ENCODE peak calls at places on chromosomes 12 and 14, in six cellular contexts. V is PC-9, Y is GM23338, J is MM.1S, D is HCT116, M is GM23248. U is an unnamed sample.

GRCh38 chr14:50397461-50398196 is 948 bp upstream of the CDKL1 start:
- DNase-seq in D (no peak), Y (peak; percentile 21), M (peak; percentile 63), V (peak; percentile 8), J (no peak), U (no peak)

GRCh38 chr14:29773990-29774389 is 153.7 kb downstream of the PRKD1 start:
- DNase-seq in D (no peak), M (no peak), J (peak; percentile 30), Y (no peak), V (no peak), U (no peak)

GRCh38 chr12:56053407-56053893 is 11.7 kb downstream of the RPS26 start:
- DNase-seq in D (no peak), J (no peak), Y (no peak), V (no peak), M (no peak), U (no peak)

GRCh38 chr12:30286345-30286926 is 409.2 kb downstream of the IPO8 start:
- DNase-seq in D (peak; percentile 22), J (peak; percentile 46), M (peak; percentile 51), V (no peak), Y (peak; percentile 52), U (peak; percentile 29)

GRCh38 chr14:74647834-74648361 is 35.9 kb upstream of the LTBP2 start:
- DNase-seq in J (no peak), D (no peak), M (peak; percentile 41), V (peak; percentile 71), Y (no peak), U (no peak)

GRCh38 chr12:29072631-29073030 is 76.4 kb upstream of the FAR2 start:
- DNase-seq in D (no peak), V (no peak), M (peak; percentile 66), J (no peak), Y (peak; percentile 28), U (no peak)

GRCh38 chr12:58000499-58000898 is 59.1 kb downstream of the ATP23 start:
- DNase-seq in J (no peak), Y (no peak), V (no peak), D (no peak), M (no peak), U (no peak)

GRCh38 chr12:82184844-82185243 is 173.3 kb downstream of the CCDC59 start:
- DNase-seq in Y (no peak), V (no peak), M (no peak), D (no peak), J (no peak), U (no peak)

GRCh38 chr14:32417956-32418552 is 89.0 kb downstream of the AKAP6 start:
- DNase-seq in V (peak; percentile 66), Y (no peak), J (no peak), D (no peak), M (peak; percentile 64), U (peak; percentile 76)

GRCh38 chr14:22386924-22387775 is 201.9 kb downstream of the DAD1 start:
- DNase-seq in Y (peak; percentile 93), M (peak; percentile 80), J (peak; percentile 50), V (peak; percentile 37), D (peak; percentile 53), U (peak; percentile 39)

GRCh38 chr12:115871714-115872113 is 405.8 kb downstream of the MED13L start:
- DNase-seq in V (no peak), J (no peak), M (peak; percentile 50), D (peak; percentile 58), Y (peak; percentile 86), U (peak; percentile 1)

GRCh38 chr14:31936100-31936499 is 141.0 kb upstream of the ARHGAP5 start:
- DNase-seq in Y (no peak), D (no peak), V (peak; percentile 22), M (peak; percentile 33), J (no peak), U (no peak)

GRCh38 chr14:74945852-74946658 is 9.3 kb downstream of the PGF start:
- DNase-seq in J (peak; percentile 44), M (peak; percentile 71), V (peak; percentile 91), D (peak; percentile 39), Y (peak; percentile 90), U (peak; percentile 22)

GRCh38 chr14:102983496-102983895 is 61.0 kb downstream of the AMN start:
- DNase-seq in Y (no peak), J (no peak), D (no peak), V (no peak), M (no peak), U (no peak)

GRCh38 chr12:12081836-12082497 is 11.2 kb downstream of the BCL2L14 start:
- DNase-seq in M (peak; percentile 73), J (peak; percentile 31), Y (peak; percentile 67), V (peak; percentile 24), D (peak; percentile 29), U (no peak)

GRCh38 chr12:62646566-62646965 is 179.9 kb downstream of the MON2 start:
- DNase-seq in M (no peak), D (no peak), Y (no peak), J (no peak), V (no peak), U (no peak)

GRCh38 chr12:107368586-107368985 is 275.2 kb upstream of the CRY1 start:
- DNase-seq in Y (no peak), D (no peak), V (no peak), M (no peak), J (no peak), U (no peak)

GRCh38 chr14:33986804-33987203 is 35.9 kb upstream of the EGLN3 start:
- DNase-seq in M (peak; percentile 86), Y (peak; percentile 57), D (peak; percentile 32), J (no peak), V (peak; percentile 9), U (peak; percentile 97)

GRCh38 chr12:116381744-116382455 is 104.4 kb upstream of the MED13L start:
- DNase-seq in D (no peak), Y (peak; percentile 73), V (no peak), M (peak; percentile 97), J (no peak), U (peak; percentile 98)

GRCh38 chr12:94994312-94994711 is 9.2 kb downstream of the NDUFA12 start:
- DNase-seq in Y (no peak), D (peak; percentile 43), J (no peak), V (peak; percentile 35), M (peak; percentile 67), U (peak; percentile 79)

GRCh38 chr14:74501135-74501614 is 7.6 kb downstream of the ISCA2 start:
- DNase-seq in V (peak; percentile 42), M (peak; percentile 87), J (no peak), Y (peak; percentile 93), D (no peak), U (peak; percentile 71)

GRCh38 chr14:94648801-94649200 is 36.6 kb downstream of the SERPINA3 start:
- DNase-seq in J (no peak), Y (no peak), D (no peak), M (no peak), V (no peak), U (no peak)

GRCh38 chr12:107610030-107610859 is 75.4 kb upstream of the PWP1 start:
- DNase-seq in J (peak; percentile 44), D (no peak), M (peak; percentile 64), V (peak; percentile 26), Y (peak; percentile 83), U (peak; percentile 13)

GRCh38 chr12:113162102-113163029 is 12.8 kb downstream of the CFAP73 start:
- DNase-seq in V (no peak), D (no peak), Y (peak; percentile 54), M (peak; percentile 28), J (no peak), U (peak; percentile 47)

GRCh38 chr14:77590845-77591506 is 25.5 kb downstream of the SPTLC2 start:
- DNase-seq in M (no peak), Y (no peak), D (no peak), J (no peak), V (peak; percentile 38), U (no peak)

GRCh38 chr12:92434607-92435025 is 268.2 kb upstream of the PLEKHG7 start:
- DNase-seq in D (no peak), Y (no peak), M (no peak), V (no peak), J (no peak), U (no peak)

GRCh38 chr12:100520048-100520769 is 46.5 kb downstream of the NR1H4 start:
- DNase-seq in M (no peak), Y (peak; percentile 6), J (no peak), V (no peak), D (no peak), U (no peak)

GRCh38 chr12:64186789-64187188 is 35.3 kb downstream of the KICS2 start:
- DNase-seq in D (no peak), J (no peak), Y (no peak), M (peak; percentile 64), V (peak; percentile 7), U (no peak)

GRCh38 chr14:71487941-71488340 is 444.3 kb upstream of the RGS6 start:
- DNase-seq in J (no peak), M (peak; percentile 31), D (no peak), V (no peak), Y (no peak), U (peak; percentile 44)
- H4K20me1 ChIP-seq in J (no peaks in the 10 kb centered on the region), M (no peaks in the 10 kb centered on the region), D (no peaks in the 10 kb centered on the region), V (peaks cover 33% of the 10 kb centered on the region), Y (no peaks in the 10 kb centered on the region), U (peaks cover 10% of the 10 kb centered on the region)

DNA sequence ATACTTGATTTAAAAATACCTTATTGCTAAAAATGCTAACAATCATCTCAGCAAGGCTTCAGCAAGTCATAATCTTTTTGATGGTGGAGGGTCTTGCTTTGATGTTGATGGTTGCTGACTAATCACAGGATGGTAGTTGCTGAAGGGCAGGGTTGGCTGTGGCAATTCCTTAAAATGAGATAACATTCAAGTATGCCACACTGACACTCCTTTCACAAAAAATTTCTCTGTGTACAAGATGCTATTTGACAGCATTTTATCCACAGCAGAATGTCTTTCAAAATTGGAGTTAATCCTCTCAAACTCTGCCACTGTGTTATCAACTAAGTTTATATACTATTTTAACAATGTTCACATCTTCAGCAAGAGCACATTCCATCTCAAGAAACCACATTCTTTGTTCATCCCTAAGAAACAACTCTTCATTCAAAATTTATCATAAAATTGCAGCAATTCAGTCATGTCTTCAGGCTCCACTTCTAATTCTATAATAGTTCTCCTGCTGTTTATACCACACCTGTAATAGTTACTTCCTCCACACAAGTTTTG is 16.1 kb downstream of the SCAF11 start:
- DNase-seq in J (no peak), V (no peak), D (no peak), Y (no peak), M (peak; percentile 18), U (no peak)
- H4K20me1 ChIP-seq in J (peaks cover 55% of the 10 kb centered on the region), V (peaks cover 64% of the 10 kb centered on the region), D (peaks cover 37% of the 10 kb centered on the region), Y (peaks cover 33% of the 10 kb centered on the region), M (peaks cover 28% of the 10 kb centered on the region), U (peaks cover 81% of the 10 kb centered on the region)

GRCh38 chr12:583251-583869 is 79.9 kb downstream of the NINJ2 start:
- DNase-seq in V (no peak), J (no peak), Y (no peak), M (no peak), D (no peak), U (no peak)
- H4K20me1 ChIP-seq in V (no peaks in the 10 kb centered on the region), J (no peaks in the 10 kb centered on the region), Y (no peaks in the 10 kb centered on the region), M (no peaks in the 10 kb centered on the region), D (no peaks in the 10 kb centered on the region), U (no peaks in the 10 kb centered on the region)

DNA sequence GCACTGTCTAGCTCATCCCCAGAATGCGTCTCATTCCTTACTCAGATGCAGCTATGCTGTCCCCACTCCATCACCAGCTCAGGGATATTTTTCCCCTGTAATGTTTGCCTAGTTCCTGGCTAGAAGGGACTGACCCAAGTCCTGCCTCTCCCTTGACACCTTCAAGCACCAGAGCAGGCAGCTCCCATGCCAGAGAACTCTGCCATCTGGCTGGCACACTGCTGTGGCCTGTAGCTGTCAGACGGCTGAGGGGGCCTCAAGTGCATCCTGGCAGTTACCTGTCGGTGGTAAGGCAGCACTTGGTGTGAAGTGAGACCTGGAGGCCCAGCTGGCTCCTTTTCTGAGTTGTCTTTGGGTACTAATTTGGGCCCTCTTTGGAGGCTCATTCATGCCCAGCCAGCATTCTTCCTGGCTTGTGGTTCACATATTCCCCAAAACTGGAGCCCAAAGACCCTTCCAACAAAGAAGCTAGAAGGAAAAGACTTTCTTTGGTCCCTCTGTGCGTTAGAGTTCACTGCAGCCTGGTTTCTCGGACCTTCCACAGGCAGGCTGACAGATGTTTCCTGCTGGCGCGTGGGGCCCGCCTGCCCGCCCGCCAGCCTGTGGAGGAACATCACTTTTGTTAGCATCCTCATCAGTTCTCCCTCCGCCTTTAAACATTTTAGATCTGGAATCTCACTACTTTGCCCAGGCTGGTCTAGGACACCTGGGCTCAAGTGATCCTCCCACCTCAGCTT is 33.0 kb downstream of the RNF34 start:
- DNase-seq in M (no peak), Y (no peak), J (no peak), D (no peak), V (no peak), U (no peak)
- H4K20me1 ChIP-seq in M (no peaks in the 10 kb centered on the region), Y (peaks cover 20% of the 10 kb centered on the region), J (no peaks in the 10 kb centered on the region), D (no peaks in the 10 kb centered on the region), V (no peaks in the 10 kb centered on the region), U (peaks cover 3% of the 10 kb centered on the region)